ENCODE peak calls at places on chromosomes 7 and 10, in five cellular contexts. P, L, H, I and T are unnamed samples.

GRCh38 chr10:34866848-34867247 is 51.8 kb upstream of the PARD3 start:
- DNase-seq in H (no peak), L (no peak), P (no peak), I (no peak), T (no peak)

GRCh38 chr10:124378817-124379510 is 39.8 kb downstream of the OAT start:
- DNase-seq in P (no peak), H (peak; percentile 34), L (no peak), I (no peak), T (no peak)

GRCh38 chr7:43873300-43873699 is 4.0 kb upstream of the MRPS24 start:
- DNase-seq in I (no peak), H (no peak), L (peak; percentile 74), P (peak; percentile 46), T (peak; percentile 70)

GRCh38 chr10:79250259-79250658 is 97.0 kb upstream of the PPIF start:
- DNase-seq in H (no peak), P (peak; percentile 62), I (no peak), L (no peak), T (no peak)

GRCh38 chr10:48533951-48534720 is 70.7 kb downstream of the ARHGAP22 start:
- DNase-seq in L (no peak), I (no peak), P (no peak), H (no peak), T (no peak)

GRCh38 chr10:130109796-130110235 is 814 bp downstream of the C10orf143 start:
- DNase-seq in L (peak; percentile 89), H (peak; percentile 58), P (peak; percentile 38), I (peak; percentile 85), T (peak; percentile 96)

GRCh38 chr10:95525033-95525418 is 36.1 kb downstream of the SORBS1 start:
- DNase-seq in I (no peak), P (no peak), H (no peak), L (no peak), T (no peak)

GRCh38 chr10:128268015-128268722 is 141.9 kb upstream of the MKI67 start:
- DNase-seq in I (no peak), P (no peak), L (peak; percentile 85), H (peak; percentile 28), T (peak; percentile 30)

GRCh38 chr7:114956702-114957101 is 34.8 kb downstream of the MDFIC start:
- DNase-seq in I (no peak), L (no peak), P (no peak), H (no peak), T (no peak)

GRCh38 chr10:114653926-114654325 is 4.1 kb downstream of the ABLIM1 start:
- DNase-seq in I (peak; percentile 69), H (no peak), P (peak; percentile 58), L (no peak), T (no peak)

GRCh38 chr10:42755028-42755451 is 27.6 kb upstream of the BMS1 start:
- DNase-seq in L (peak; percentile 17), I (no peak), H (no peak), P (no peak), T (no peak)

GRCh38 chr7:5677538-5678294 is 103.7 kb downstream of the RNF216 start:
- DNase-seq in P (peak; percentile 73), L (peak; percentile 62), H (peak; percentile 55), I (peak; percentile 76), T (peak; percentile 64)

GRCh38 chr10:115001506-115002381 is 63.7 kb downstream of the TRUB1 start:
- DNase-seq in P (no peak), H (no peak), I (peak; percentile 6), L (no peak), T (no peak)

GRCh38 chr10:132885451-132886210 is 56.7 kb downstream of the CFAP46 start:
- DNase-seq in L (no peak), I (no peak), P (no peak), H (no peak), T (no peak)

GRCh38 chr7:18859331-18859730 is 258.1 kb downstream of the TWIST1 start:
- DNase-seq in L (no peak), I (no peak), H (no peak), P (no peak), T (no peak)

DNA sequence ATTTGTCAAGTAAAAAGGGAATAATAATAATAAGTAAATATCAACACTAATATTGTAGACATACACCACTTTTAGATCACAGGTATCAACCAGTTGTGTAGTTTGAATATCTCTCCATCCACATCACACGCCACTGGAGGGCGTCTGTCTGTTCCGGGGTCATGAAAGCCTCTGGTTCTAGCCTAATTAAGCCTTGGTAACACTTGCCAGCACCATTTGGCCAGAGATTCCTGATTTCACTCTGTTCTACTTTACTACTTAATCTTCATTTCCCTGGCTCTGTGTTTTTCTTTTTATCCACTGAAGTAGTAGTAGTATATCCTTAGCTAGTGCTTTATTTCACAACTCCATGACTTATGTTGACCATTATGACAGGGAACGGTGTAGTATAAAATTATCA is 285.6 kb upstream of the POM121L12 start:
- DNase-seq in H (no peak), L (no peak), I (no peak), P (no peak), T (no peak)
- H3K27ac ChIP-seq in H (no peak overlapping the region), L (no peak overlapping the region), I (no peak overlapping the region), P (no peak overlapping the region), T (no peak overlapping the region)

GRCh38 chr10:655184-655583 is 34.3 kb downstream of the DIP2C start:
- DNase-seq in L (no peak), P (no peak), I (no peak), H (no peak), T (no peak)

GRCh38 chr10:656883-657282 is 32.6 kb downstream of the DIP2C start:
- DNase-seq in H (no peak), I (no peak), P (no peak), L (no peak), T (no peak)

GRCh38 chr10:652226-652625 is 37.2 kb downstream of the DIP2C start:
- DNase-seq in L (no peak), H (no peak), I (no peak), P (no peak), T (no peak)

GRCh38 chr10:653991-654646 is 35.3 kb downstream of the DIP2C start:
- DNase-seq in P (no peak), L (peak; percentile 77), I (no peak), H (no peak), T (no peak)

GRCh38 chr10:654647-654996 is 34.8 kb downstream of the DIP2C start:
- DNase-seq in L (no peak), P (no peak), I (no peak), H (no peak), T (no peak)
- H3K9me3 ChIP-seq in L (no peaks in the 10 kb centered on the region), P (no peaks in the 10 kb centered on the region), I (no peaks in the 10 kb centered on the region), H (no peaks in the 10 kb centered on the region), T (no peaks in the 10 kb centered on the region)

GRCh38 chr7:157001920-157002818 is 8.3 kb downstream of the MNX1 start:
- DNase-seq in L (no peak), I (no peak), H (no peak), P (no peak), T (no peak)

GRCh38 chr7:156999611-157000046 is 10.8 kb downstream of the MNX1 start:
- DNase-seq in I (no peak), H (no peak), P (no peak), L (no peak), T (no peak)

GRCh38 chr7:156998988-156999610 is 11.4 kb downstream of the MNX1 start:
- DNase-seq in L (no peak), P (no peak), I (no peak), H (no peak), T (no peak)

GRCh38 chr7:157000741-157001653 is 9.5 kb downstream of the MNX1 start:
- DNase-seq in L (no peak), H (no peak), I (no peak), P (no peak), T (no peak)

GRCh38 chr7:157000047-157000726 is 10.3 kb downstream of the MNX1 start:
- DNase-seq in H (no peak), I (no peak), L (no peak), P (no peak), T (no peak)
- TF ChIP-seq CTCF in H (no peak), I (no peak), L (no peak), P (no peak), T (no peak)

GRCh38 chr7:73635428-73636200 is 11.3 kb upstream of the MLXIPL start:
- DNase-seq in L (no peak), H (no peak), P (no peak), I (no peak), T (no peak)
- H3K27ac ChIP-seq in L (no peak overlapping the region), H (peak overlapping the region; percentile 81), P (no peak overlapping the region), I (no peak overlapping the region), T (no peak overlapping the region)

GRCh38 chr10:58781873-58782488 is 269.3 kb downstream of the BICC1 start:
- DNase-seq in L (peak; percentile 66), P (no peak), H (peak; percentile 51), I (no peak), T (peak; percentile 65)
- H3K9me3 ChIP-seq in L (no peaks in the 10 kb centered on the region), P (no peaks in the 10 kb centered on the region), H (no peaks in the 10 kb centered on the region), I (no peaks in the 10 kb centered on the region), T (no peaks in the 10 kb centered on the region)

DNA sequence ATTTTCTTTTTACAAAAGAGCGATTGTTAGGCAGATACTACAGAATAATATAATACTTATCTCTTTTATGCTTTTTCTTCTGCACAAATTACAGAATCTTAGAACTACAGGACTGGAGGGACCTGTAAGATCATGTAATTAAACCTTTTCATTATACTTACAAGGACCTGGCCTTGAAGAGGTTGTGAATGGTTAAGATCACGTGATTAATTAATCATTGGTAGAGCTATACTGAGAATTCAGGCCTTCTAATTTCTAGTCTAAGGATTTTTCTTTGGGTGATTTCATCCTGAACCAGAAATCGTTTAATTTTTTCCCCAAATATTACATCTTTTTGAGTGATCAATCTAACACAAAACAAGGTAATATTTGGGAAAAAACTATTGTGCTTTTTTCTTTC is 163.8 kb upstream of the SLC26A5 start:
- DNase-seq in P (no peak), I (no peak), L (no peak), H (no peak), T (no peak)
- TF ChIP-seq CTCF in P (no peak), I (no peak), L (no peak), H (no peak), T (no peak)

DNA sequence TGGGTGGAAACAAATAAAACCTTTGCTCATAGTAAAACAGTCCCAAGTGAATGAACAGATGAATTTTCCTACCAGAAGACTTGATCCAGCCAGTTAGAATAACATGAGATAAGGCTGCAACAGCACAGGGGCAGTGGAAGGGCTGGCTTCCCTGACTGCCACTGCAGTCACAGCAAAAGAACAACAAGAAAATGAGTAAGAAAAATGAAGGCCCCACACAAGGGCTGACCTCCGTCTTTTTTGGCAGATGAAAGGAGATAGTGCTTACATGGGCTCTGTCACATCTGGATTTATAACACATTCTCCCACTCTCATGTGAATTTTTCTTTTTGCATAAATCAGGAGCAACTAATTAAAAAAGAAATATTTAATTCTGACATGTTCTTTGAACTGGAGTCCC is 99.7 kb downstream of the NRP1 start:
- DNase-seq in H (no peak), I (no peak), P (no peak), L (no peak), T (no peak)
- H3K27ac ChIP-seq in H (peak overlapping the region; percentile 92), I (peak overlapping the region; percentile 51), P (peak overlapping the region; percentile 76), L (peak overlapping the region; percentile 36), T (peak overlapping the region; percentile 3)

DNA sequence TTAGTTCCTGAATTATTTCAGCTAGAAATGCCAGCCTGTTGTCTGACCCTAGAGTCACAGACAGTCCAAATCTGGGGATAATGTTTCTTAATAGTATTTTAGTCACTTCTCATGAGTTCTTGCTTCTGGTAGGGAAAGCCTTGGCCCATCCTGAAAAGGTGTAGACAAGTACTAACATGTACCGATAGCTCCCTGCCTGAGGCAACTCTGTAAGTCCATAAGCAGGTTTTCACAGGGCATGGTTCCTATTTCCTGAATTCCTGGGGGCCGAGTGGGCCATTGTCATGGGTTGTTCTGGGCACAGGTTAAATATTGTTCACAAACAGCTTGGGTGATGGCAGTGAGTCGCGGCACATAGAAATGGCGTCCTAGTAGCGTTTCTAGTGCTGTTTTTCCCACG is 3.1 kb upstream of the ZNF117 start:
- DNase-seq in L (no peak), H (no peak), I (no peak), P (no peak), T (no peak)
- H3K9me3 ChIP-seq in L (peaks cover 47% of the 10 kb centered on the region), H (peaks cover 74% of the 10 kb centered on the region), I (no peaks in the 10 kb centered on the region), P (peaks cover 82% of the 10 kb centered on the region), T (no peaks in the 10 kb centered on the region)